ENCODE peak calls at places on chromosomes 2 and 18, in nine cellular contexts. E is testis, I is BE2C, U is GM23248, Q is cardiac muscle cell, N is tibial artery, P is mesendoderm, R is tibial nerve, W is small intestine. O is an unnamed sample. For H3K4me1, the result is how much of the 10 kb centered on the place peaks cover.

GRCh38 chr2:101330253-101330921 is 21.9 kb upstream of the RNF149 start:
- DNase-seq in E (peak), I (no peak), U (no peak), Q (peak), N (no peak), P (peak), R (peak), W (peak), O (peak)

GRCh38 chr2:152546230-152546837 is 170.9 kb downstream of the PRPF40A start:
- DNase-seq in E (no peak), I (no peak), U (no peak), Q (no peak), N (no peak), P (no peak), R (no peak), W (peak), O (peak)

GRCh38 chr2:120239488-120240287 is 13.0 kb upstream of the RALB start:
- DNase-seq in E (no peak), I (no peak), U (peak), Q (peak), N (peak), P (peak), R (no peak), W (peak), O (no peak)

GRCh38 chr2:25307949-25308557 is 33.7 kb downstream of the DNMT3A start:
- DNase-seq in E (no peak), I (no peak), U (no peak), Q (no peak), N (no peak), P (no peak), R (no peak), W (no peak), O (no peak)

GRCh38 chr2:194559964-194560363 is 1097.1 kb upstream of the SLC39A10 start:
- DNase-seq in E (no peak), I (no peak), U (no peak), Q (no peak), N (no peak), P (peak), R (no peak), W (no peak), O (no peak)

GRCh38 chr2:209423562-209424541 is at the start of gene MAP2:
- DNase-seq in E (peak), I (peak), U (peak), Q (peak), N (peak), P (peak), R (peak), W (peak), O (peak)

GRCh38 chr2:177329035-177329434 is 63.5 kb upstream of the AGPS start:
- DNase-seq in E (no peak), I (no peak), U (no peak), Q (no peak), N (no peak), P (no peak), R (no peak), W (no peak), O (no peak)

GRCh38 chr2:83471708-83472107 is 987.4 kb downstream of the SUCLG1 start:
- DNase-seq in E (no peak), I (no peak), U (no peak), Q (no peak), N (no peak), P (no peak), R (no peak), W (peak), O (no peak)

GRCh38 chr2:29226808-29227207 is 111.6 kb downstream of the CLIP4 start:
- DNase-seq in E (no peak), I (no peak), U (no peak), Q (no peak), N (peak), P (no peak), R (no peak), W (no peak), O (no peak)

GRCh38 chr2:69169990-69170389 is 157.0 kb downstream of the ANTXR1 start:
- DNase-seq in E (no peak), I (no peak), U (peak), Q (no peak), N (no peak), P (no peak), R (no peak), W (no peak), O (no peak)
- H3K4me1 ChIP-seq in E (under half), I (under half), U (half or more), Q (under half), N (half or more), P (under half), R (under half), W (under half), O (under half)

DNA sequence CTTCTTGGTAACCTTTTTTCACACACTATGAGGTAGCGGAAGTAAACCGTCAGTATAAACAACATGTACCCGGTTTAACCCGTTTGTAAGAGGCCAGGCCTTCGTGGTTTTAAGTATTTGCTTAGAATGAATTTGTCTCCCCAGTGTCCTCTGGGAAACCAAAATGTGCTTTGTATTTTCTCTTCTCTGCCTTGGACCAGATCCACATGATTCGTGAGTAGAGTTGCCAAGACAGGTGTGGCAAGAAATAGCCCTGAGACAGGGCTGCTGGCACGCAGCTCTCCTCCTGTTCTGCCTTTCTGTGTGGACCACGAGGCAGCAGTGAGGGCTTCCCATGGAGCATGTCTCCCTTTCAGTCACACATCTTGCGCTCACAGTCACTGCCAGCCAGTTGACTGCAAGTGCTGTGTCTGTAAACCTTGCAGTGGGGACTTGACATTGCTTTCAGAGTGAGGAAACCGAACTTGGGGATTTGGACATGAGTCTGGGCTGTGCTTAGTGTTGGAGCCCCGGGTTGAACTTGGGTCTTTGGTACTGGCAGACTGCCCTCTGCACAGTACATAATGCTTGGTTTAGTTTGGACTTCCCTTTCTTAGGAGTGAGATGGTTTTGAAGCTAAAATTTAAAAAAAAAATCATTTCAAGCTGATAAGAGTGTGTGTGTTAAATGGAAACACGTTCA is 19.1 kb downstream of the BCL2L11 start:
- DNase-seq in E (no peak), I (no peak), U (peak), Q (no peak), N (no peak), P (no peak), R (no peak), W (no peak), O (no peak)
- H3K4me1 ChIP-seq in E (under half), I (under half), U (under half), Q (under half), N (under half), P (under half), R (under half), W (under half), O (under half)

DNA sequence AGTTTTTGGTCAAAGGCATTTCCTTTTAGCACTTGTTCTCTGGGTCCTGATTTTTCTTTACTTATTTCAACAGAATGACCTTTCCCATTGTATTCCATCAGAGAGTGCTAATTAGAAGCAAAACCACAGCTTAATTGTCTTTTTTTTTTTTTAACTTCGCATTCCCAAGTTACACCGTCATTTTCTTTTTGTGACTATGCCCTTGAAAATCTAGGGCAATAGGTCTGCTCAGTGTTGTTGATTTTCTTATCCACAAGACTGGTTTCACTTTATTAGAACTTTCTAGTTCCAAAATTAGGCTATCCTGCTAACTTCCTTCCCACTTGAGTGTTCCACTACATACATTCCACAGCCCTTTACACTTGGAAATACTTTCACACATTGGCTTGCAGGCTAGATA is 18.7 kb upstream of the ADAM17 start:
- DNase-seq in E (no peak), I (no peak), U (peak), Q (no peak), N (no peak), P (peak), R (no peak), W (no peak), O (no peak)
- H3K4me1 ChIP-seq in E (under half), I (under half), U (under half), Q (under half), N (under half), P (under half), R (under half), W (under half), O (under half)

DNA sequence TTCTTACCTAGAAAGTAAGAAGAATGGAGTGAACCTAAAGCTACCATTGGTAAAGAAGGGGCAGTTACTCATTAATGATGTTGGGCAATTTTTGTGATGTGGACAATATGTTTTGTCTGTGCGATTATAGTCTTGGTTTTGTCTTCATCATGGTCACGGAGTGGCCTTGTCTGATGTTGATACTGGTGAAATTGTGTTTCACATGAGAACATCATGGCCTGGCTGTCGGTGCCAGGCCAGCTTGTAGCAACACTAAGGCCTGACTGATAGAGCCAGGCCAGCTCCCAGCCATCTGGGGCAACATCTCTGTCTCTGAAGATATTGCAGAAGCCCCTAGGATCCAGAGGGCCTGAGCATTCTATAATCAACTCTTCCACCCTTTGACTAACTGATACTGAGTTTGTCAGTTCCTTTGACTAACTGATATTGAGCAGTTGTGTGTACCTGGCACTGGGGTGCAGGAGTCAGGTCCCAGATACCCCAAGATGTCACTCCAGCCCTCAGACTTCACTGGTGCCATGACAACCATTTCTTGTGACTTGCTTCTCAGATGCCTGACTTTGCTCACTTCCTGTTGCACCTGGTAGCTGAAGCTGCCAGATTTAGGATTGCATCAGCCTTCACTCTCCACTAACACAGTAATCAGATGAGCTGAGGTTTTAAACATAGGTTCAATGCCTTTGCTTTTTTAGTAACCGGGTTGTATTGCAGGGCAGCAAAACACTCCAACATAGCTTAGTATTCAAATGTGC is 62.5 kb downstream of the RPIA start:
- DNase-seq in E (no peak), I (no peak), U (no peak), Q (peak), N (no peak), P (peak), R (no peak), W (no peak), O (no peak)
- H3K4me1 ChIP-seq in E (under half), I (under half), U (under half), Q (under half), N (under half), P (under half), R (under half), W (under half), O (under half)

GRCh38 chr2:149180226-149180875 is 141.9 kb downstream of the LYPD6B start:
- DNase-seq in E (no peak), I (no peak), U (peak), Q (no peak), N (no peak), P (no peak), R (no peak), W (no peak), O (no peak)

GRCh38 chr2:149183187-149183586 is 144.7 kb downstream of the LYPD6B start:
- DNase-seq in E (no peak), I (no peak), U (no peak), Q (no peak), N (no peak), P (no peak), R (no peak), W (no peak), O (no peak)

GRCh38 chr2:149175956-149176355 is 137.5 kb downstream of the LYPD6B start:
- DNase-seq in E (no peak), I (no peak), U (no peak), Q (no peak), N (no peak), P (no peak), R (no peak), W (no peak), O (no peak)

DNA sequence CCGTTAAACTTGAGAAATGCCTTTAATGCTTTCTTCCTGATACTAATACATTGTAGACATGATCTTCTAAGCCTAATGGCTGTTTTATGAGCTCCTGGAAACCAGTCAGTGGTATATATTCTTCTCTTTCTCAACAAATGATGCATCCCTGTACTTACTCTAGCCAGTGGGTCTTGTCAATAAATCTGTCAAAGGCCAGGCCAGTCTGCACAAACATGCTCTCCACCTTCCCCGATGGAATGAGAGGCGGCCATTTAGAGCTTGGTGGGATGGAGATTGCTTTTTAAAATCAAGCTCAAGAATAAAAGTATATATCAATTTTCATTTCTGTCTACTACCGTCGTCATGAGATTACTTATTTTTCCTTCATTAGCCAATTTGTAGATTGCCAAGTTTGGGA is 140.1 kb downstream of the LYPD6B start:
- DNase-seq in E (no peak), I (no peak), U (no peak), Q (no peak), N (no peak), P (no peak), R (no peak), W (no peak), O (no peak)
- H3K4me1 ChIP-seq in E (under half), I (under half), U (under half), Q (under half), N (under half), P (under half), R (under half), W (under half), O (under half)

GRCh38 chr2:128376241-128377041 is 57.8 kb upstream of the HS6ST1 start:
- DNase-seq in E (peak), I (peak), U (no peak), Q (no peak), N (peak), P (no peak), R (no peak), W (no peak), O (no peak)
- H3K4me1 ChIP-seq in E (under half), I (under half), U (under half), Q (under half), N (under half), P (under half), R (under half), W (under half), O (under half)

GRCh38 chr18:59660398-59660797 is 36.8 kb downstream of the CCBE1 start:
- DNase-seq in E (no peak), I (no peak), U (no peak), Q (no peak), N (no peak), P (no peak), R (no peak), W (no peak), O (no peak)

GRCh38 chr18:59657012-59657411 is 40.2 kb downstream of the CCBE1 start:
- DNase-seq in E (no peak), I (no peak), U (no peak), Q (no peak), N (no peak), P (no peak), R (no peak), W (no peak), O (no peak)

GRCh38 chr18:59662008-59662701 is 35.1 kb downstream of the CCBE1 start:
- DNase-seq in E (no peak), I (no peak), U (peak), Q (peak), N (no peak), P (no peak), R (no peak), W (no peak), O (no peak)

GRCh38 chr18:59660976-59661743 is 36.1 kb downstream of the CCBE1 start:
- DNase-seq in E (no peak), I (no peak), U (peak), Q (peak), N (no peak), P (no peak), R (no peak), W (no peak), O (no peak)

DNA sequence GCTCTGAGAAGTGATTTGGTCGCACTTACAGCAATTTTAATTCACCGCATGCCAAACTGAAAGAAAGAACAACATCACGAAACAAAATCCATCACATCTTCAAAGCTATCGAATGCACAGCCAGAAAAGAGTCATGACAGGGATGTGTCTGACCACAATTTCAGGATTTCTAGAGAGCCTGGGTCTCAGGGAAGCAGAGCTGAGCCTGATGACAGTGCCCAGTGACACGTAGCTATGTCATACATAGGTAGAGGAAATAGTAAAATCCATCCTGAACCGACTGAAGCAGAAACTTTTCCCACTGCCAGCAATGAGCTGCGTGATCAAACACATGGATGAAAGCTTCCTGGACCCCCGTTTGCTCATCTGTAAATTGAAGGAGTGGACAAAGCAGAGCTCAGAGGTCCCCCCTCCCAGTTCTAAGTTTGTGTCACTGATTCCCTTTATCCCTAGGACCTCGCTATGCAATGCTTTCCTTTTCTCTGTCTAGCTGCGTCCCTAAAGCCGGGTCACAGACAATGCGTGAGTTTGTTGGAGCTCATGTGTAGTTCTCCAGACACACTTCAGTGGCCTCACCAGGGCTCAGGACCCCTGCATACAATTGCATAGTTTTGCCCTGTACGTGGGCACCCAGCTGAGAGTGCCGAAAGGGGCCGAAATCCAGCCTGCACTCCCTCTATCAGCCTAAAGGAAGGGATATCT is 37.6 kb downstream of the CCBE1 start:
- DNase-seq in E (no peak), I (no peak), U (peak), Q (no peak), N (no peak), P (no peak), R (no peak), W (no peak), O (no peak)
- H3K4me1 ChIP-seq in E (under half), I (under half), U (under half), Q (under half), N (under half), P (under half), R (under half), W (under half), O (under half)

GRCh38 chr2:86047575-86048382 is 57.9 kb downstream of the POLR1A start:
- DNase-seq in E (no peak), I (no peak), U (no peak), Q (no peak), N (peak), P (no peak), R (no peak), W (no peak), O (no peak)
- H3K4me1 ChIP-seq in E (under half), I (under half), U (under half), Q (under half), N (under half), P (under half), R (under half), W (under half), O (under half)

GRCh38 chr2:218393750-218394290 is 5.8 kb upstream of the CTDSP1 start:
- DNase-seq in E (no peak), I (no peak), U (no peak), Q (no peak), N (no peak), P (peak), R (no peak), W (no peak), O (peak)
- H3K4me1 ChIP-seq in E (under half), I (under half), U (under half), Q (under half), N (under half), P (under half), R (under half), W (under half), O (under half)

GRCh38 chr2:109560265-109560664 is 53.5 kb downstream of the SEPTIN10 start:
- DNase-seq in E (no peak), I (no peak), U (peak), Q (peak), N (no peak), P (no peak), R (no peak), W (no peak), O (no peak)

GRCh38 chr2:109563980-109564550 is 49.7 kb downstream of the SEPTIN10 start:
- DNase-seq in E (no peak), I (no peak), U (peak), Q (no peak), N (no peak), P (no peak), R (no peak), W (no peak), O (no peak)

GRCh38 chr2:109563294-109563693 is 50.5 kb downstream of the SEPTIN10 start:
- DNase-seq in E (no peak), I (no peak), U (peak), Q (no peak), N (no peak), P (no peak), R (no peak), W (no peak), O (no peak)

GRCh38 chr2:109558076-109558882 is 55.5 kb downstream of the SEPTIN10 start:
- DNase-seq in E (no peak), I (no peak), U (peak), Q (peak), N (no peak), P (peak), R (no peak), W (peak), O (peak)

DNA sequence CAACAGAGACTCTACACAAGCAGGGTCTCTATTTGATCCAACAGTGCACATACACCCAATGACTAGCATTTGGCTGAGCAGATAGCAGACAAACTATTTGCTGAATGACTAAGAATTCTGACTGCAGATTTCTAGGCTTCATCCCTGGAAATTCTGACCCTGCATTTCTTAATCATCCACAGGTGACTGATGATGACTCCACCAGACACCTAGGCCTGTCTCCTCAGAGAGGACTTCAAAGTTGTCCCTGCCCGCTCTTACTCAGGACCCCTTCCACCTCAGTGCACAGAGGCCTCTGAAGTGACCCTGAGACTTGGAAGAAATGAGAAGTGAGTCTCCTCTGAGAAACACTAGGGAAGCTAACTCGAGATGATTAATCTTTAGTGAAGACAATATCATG is 51.3 kb downstream of the SEPTIN10 start:
- DNase-seq in E (no peak), I (no peak), U (peak), Q (no peak), N (no peak), P (no peak), R (no peak), W (no peak), O (no peak)
- H3K4me1 ChIP-seq in E (under half), I (under half), U (half or more), Q (under half), N (under half), P (under half), R (under half), W (under half), O (under half)

O was measured in colonic mucosa.